ENCODE peak calls at places on chromosomes 6 and 20, in seven cellular contexts. U, F, T, C, L, D and K are unnamed samples.

GRCh38 chr20:61303217-61303616 is 51.2 kb downstream of the CDH4 start:
- DNase-seq in D (no peak), L (no peak), F (no peak), C (no peak), U (no peak), T (no peak), K (no peak)

GRCh38 chr6:21998539-21998938 is 298.3 kb downstream of the PRL start:
- DNase-seq in C (no peak), F (no peak), U (no peak), D (no peak), L (no peak), T (no peak), K (no peak)

GRCh38 chr20:35768731-35769664 is 2.8 kb upstream of the PHF20 start:
- DNase-seq in C (peak), L (peak), F (peak), D (peak), T (peak), U (peak), K (peak)

GRCh38 chr6:142856857-142857608 is 87.9 kb downstream of the HIVEP2 start:
- DNase-seq in U (no peak), F (no peak), D (no peak), T (no peak), C (no peak), L (no peak), K (no peak)

GRCh38 chr6:44569931-44570385 is 182.5 kb downstream of the CDC5L start:
- DNase-seq in D (no peak), U (peak), T (peak), L (no peak), C (no peak), F (peak), K (peak)

GRCh38 chr20:57076202-57076651 is 190.2 kb downstream of the BMP7 start:
- DNase-seq in T (peak), L (no peak), C (no peak), D (peak), U (no peak), F (no peak), K (no peak)

GRCh38 chr20:37404461-37404881 is 58.5 kb downstream of the SRC start:
- DNase-seq in U (no peak), F (no peak), D (no peak), L (no peak), T (no peak), C (no peak), K (no peak)

GRCh38 chr6:96001891-96002575 is 13.7 kb upstream of the FUT9 start:
- DNase-seq in U (no peak), F (no peak), L (no peak), C (no peak), D (no peak), T (no peak), K (no peak)

GRCh38 chr6:135853986-135854385 is 2.5 kb downstream of the PDE7B start:
- DNase-seq in L (no peak), U (no peak), F (no peak), T (peak), D (peak), C (no peak), K (no peak)

GRCh38 chr6:26478100-26478984 is 20.6 kb downstream of the BTN2A1 start:
- DNase-seq in L (no peak), F (no peak), C (no peak), T (no peak), U (no peak), D (no peak), K (no peak)

GRCh38 chr6:26597821-26598220 is 1.1 kb downstream of the ABT1 start:
- DNase-seq in L (no peak), D (no peak), T (no peak), U (no peak), C (no peak), F (no peak), K (no peak)

GRCh38 chr20:61951695-61952533 is 113.8 kb downstream of the TAF4 start:
- DNase-seq in T (peak), U (no peak), F (peak), D (no peak), C (peak), L (no peak), K (peak)

GRCh38 chr20:59412896-59413295 is 112.5 kb downstream of the EDN3 start:
- DNase-seq in U (no peak), T (peak), L (no peak), D (no peak), F (no peak), C (peak), K (no peak)

GRCh38 chr6:26431258-26432162 is 8.8 kb upstream of the BTN3A3 start:
- DNase-seq in C (no peak), L (no peak), F (no peak), T (no peak), D (peak), U (no peak), K (no peak)

GRCh38 chr20:41247523-41248370 is 69.8 kb downstream of the ZHX3 start:
- DNase-seq in T (no peak), C (no peak), L (no peak), U (no peak), D (no peak), F (no peak), K (no peak)

GRCh38 chr20:41249371-41249770 is 68.2 kb downstream of the ZHX3 start:
- DNase-seq in U (peak), L (no peak), T (no peak), C (peak), F (peak), D (peak), K (peak)

GRCh38 chr20:41249781-41250281 is 67.7 kb downstream of the ZHX3 start:
- DNase-seq in D (peak), C (peak), F (peak), L (no peak), U (no peak), T (peak), K (no peak)

GRCh38 chr20:41245086-41245707 is 72.3 kb downstream of the ZHX3 start:
- DNase-seq in T (no peak), L (no peak), F (peak), D (peak), U (no peak), C (peak), K (no peak)

DNA sequence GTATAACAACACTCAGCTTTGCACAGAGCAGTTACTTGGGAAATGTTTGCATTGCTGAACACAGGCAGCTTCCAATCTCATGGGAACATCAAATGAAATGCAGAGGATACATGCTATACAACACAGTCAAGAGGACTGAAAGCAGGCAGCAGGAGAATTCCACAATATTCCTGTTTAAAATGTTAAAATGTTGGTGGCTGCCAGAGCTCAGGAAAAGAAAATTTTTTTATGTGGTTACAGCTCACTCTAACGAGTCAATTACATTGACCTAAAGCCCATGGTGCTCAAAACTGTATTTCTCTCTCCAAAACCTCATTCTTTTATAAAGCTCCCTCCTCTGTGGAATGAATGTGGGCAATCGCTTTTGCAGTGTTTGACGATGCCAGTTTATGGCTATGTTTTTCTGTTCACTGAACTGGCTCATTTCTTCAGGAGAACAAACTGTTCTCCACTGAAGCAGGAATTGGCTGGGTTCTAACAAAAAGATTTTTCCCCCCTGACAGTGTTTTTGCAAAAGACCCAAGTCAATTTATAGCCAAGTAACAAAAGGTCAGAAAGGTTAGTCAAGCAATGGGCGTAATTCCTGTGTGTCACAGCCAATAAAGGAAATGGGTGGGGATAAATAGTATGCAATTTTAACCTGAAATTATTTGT is 69.0 kb downstream of the ZHX3 start:
- DNase-seq in L (no peak), T (no peak), U (no peak), C (no peak), F (no peak), D (peak), K (no peak)
- H3K4me3 ChIP-seq in L (no peak), T (no peak), U (no peak), C (no peak), F (no peak), D (no peak), K (no peak)

GRCh38 chr6:30062471-30063178 is 1.6 kb downstream of the POLR1H start:
- DNase-seq in C (no peak), F (no peak), U (no peak), L (no peak), D (no peak), T (no peak), K (no peak)
- H3K4me3 ChIP-seq in C (peak), F (no peak), U (peak), L (no peak), D (no peak), T (no peak), K (no peak)

GRCh38 chr20:32052792-32053362 is 835 bp downstream of the HCK start:
- DNase-seq in U (peak), C (peak), D (no peak), F (no peak), L (no peak), T (no peak), K (peak)

GRCh38 chr20:32050851-32051556 is 1.0 kb upstream of the HCK start:
- DNase-seq in U (peak), T (peak), D (no peak), F (no peak), L (no peak), C (peak), K (peak)

GRCh38 chr20:32051720-32052089 is 337 bp upstream of the HCK start:
- DNase-seq in D (no peak), T (no peak), L (no peak), F (no peak), U (no peak), C (no peak), K (no peak)

GRCh38 chr20:32053648-32054047 is 1.6 kb downstream of the HCK start:
- DNase-seq in F (no peak), C (no peak), U (no peak), L (no peak), D (no peak), T (no peak), K (no peak)

GRCh38 chr20:32052090-32052791 is at the start of gene HCK:
- DNase-seq in F (no peak), L (no peak), D (no peak), C (peak), T (no peak), U (peak), K (peak)
- H3K4me3 ChIP-seq in F (no peak), L (peak), D (no peak), C (peak), T (peak), U (peak), K (no peak)

GRCh38 chr20:17710379-17711305 is 10.9 kb downstream of the BANF2 start:
- DNase-seq in T (no peak), U (no peak), D (peak), C (peak), F (peak), L (peak), K (no peak)
- H3K4me3 ChIP-seq in T (no peak), U (no peak), D (peak), C (no peak), F (no peak), L (no peak), K (no peak)

DNA sequence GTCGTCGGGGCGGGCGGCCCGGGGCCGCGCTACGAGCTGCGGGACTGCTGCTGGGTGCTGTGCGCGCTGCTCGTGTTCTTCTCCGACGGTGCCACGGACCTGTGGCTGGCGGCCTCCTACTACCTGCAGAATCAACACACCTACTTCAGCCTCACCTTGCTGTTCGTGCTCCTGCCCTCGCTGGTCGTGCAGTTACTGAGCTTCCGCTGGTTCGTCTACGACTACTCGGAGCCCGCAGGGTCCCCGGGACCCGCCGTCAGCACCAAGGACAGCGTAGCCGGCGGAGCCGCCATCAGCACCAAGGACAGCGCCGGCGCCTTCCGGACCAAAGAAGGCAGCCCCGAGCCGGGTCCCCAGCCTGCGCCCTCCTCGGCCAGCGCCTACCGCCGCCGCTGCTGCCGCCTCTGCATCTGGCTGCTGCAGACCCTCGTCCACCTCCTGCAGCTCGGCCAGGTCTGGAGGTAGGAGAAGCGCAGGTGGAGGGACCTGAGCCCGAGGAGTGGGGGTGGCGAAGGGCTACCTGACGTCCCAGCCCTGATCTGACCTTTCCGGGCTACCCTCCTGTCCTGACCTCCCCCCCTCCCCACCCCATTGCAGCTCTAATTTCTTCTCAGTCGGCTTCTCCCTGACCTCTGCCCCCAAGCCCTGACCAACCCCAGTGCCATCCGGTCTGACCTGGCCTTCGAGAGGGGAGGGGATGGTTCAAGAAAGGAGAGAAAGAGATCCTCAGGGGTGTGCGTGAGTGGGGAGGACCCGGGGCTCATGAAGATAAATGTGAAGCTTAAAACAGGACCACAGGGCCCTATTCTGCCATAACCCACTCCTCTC is 562 bp downstream of the XKR7 start:
- DNase-seq in L (peak), D (peak), T (peak), C (peak), F (peak), U (peak), K (peak)
- H3K4me3 ChIP-seq in L (no peak), D (peak), T (peak), C (peak), F (no peak), U (no peak), K (no peak)

DNA sequence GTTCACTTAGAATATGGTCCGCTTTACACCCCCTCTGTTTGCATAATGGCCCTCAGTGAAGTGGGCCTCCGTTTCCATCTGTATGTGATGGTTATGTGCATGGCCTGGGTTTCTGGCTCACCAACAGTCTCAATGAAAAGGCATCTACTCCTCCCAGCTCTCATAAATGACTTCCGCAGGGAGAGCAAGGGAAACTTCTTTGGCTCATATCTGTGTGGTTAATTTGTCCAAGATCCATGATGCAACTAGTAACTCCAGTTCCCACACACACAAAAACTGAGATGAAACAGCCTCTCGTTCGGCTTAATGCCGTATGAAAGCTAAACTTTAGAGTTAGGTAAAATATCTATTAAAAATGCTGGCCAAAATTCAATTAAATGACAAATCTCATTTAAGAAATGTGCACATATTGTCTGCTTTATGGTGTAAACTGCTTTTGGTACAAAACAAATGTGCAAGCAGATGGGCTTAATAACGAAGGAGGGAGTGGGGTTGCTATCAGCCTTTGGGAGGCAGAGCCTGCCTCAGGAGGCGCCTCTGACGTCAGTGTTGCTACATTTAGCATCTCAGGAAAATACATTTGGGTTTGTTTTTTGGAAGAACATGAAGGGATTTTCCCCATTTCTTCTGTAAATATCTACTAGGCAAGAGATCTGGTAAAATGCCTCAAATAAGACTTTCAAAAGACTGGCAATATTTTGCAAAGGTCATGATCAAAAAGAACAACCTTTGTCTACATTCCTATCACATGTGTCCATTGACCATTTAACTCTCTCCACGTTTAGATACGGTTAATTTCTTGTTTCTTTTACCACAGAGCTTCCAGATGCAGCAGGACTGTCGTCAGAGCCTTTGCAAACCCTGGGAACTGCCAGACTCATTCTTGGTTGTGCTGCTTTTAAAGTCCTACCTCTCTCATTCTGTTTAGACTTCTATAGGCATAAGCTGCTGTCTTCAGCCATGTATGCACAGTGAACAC is 96.8 kb downstream of the ARMC2 start:
- DNase-seq in U (peak), L (no peak), F (peak), T (no peak), D (peak), C (no peak), K (peak)
- H3K4me3 ChIP-seq in U (peak), L (no peak), F (no peak), T (no peak), D (peak), C (no peak), K (no peak)

GRCh38 chr6:57220083-57220703 is 1.9 kb downstream of the RAB23 start:
- DNase-seq in F (no peak), L (no peak), U (no peak), T (no peak), D (no peak), C (no peak), K (no peak)
- H3K4me3 ChIP-seq in F (peak), L (no peak), U (no peak), T (no peak), D (peak), C (peak), K (peak)

GRCh38 chr6:30987304-30987703 is 3.8 kb downstream of the MUC21 start:
- DNase-seq in T (no peak), U (no peak), L (no peak), D (no peak), F (no peak), C (no peak), K (no peak)
- H3K4me3 ChIP-seq in T (no peak), U (no peak), L (no peak), D (no peak), F (no peak), C (no peak), K (no peak)

GRCh38 chr6:50681213-50681824 is 32.0 kb upstream of the TFAP2D start:
- DNase-seq in F (no peak), T (no peak), L (no peak), D (no peak), C (no peak), U (no peak), K (no peak)
- H3K4me3 ChIP-seq in F (no peak), T (no peak), L (no peak), D (no peak), C (no peak), U (no peak), K (no peak)

GRCh38 chr6:163459007-163459406 is 44.5 kb downstream of the QKI start:
- DNase-seq in T (no peak), U (no peak), L (no peak), F (no peak), D (no peak), C (no peak), K (no peak)

GRCh38 chr6:163459536-163459935 is 45.0 kb downstream of the QKI start:
- DNase-seq in C (no peak), U (no peak), D (peak), F (peak), T (no peak), L (no peak), K (no peak)

GRCh38 chr6:163461696-163462095 is 47.2 kb downstream of the QKI start:
- DNase-seq in D (peak), F (no peak), U (no peak), L (no peak), C (no peak), T (no peak), K (no peak)

GRCh38 chr6:163457637-163458561 is 43.4 kb downstream of the QKI start:
- DNase-seq in T (peak), C (no peak), L (no peak), D (peak), U (no peak), F (peak), K (no peak)

DNA sequence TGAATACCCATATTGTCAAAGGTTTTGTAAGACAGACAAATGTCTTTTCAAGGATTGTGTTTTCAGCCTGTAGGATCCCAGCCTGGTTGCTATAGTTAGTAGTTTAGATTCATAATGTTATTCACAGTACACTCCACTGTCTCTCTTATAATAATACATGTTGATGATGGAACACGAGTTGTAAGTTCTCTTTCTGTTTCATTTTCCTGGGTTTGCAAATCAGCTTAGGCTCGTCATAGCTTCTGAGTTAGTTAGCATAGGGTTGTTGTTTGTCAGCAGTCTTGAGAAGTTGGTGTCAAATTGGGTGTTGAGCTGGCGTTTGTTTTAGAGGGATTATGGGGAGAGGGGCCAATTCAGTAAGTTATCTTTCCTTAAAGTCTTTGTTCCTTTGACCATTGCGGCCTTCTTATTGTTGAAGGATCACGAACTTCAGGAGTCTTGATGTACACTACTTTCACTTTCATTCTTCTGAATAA is 45.8 kb downstream of the QKI start:
- DNase-seq in U (no peak), F (peak), L (no peak), C (peak), T (peak), D (peak), K (no peak)
- H3K4me3 ChIP-seq in U (peak), F (peak), L (no peak), C (no peak), T (no peak), D (peak), K (peak)